ENCODE peak calls at places on chromosomes 2 and 18, in six cellular contexts. J is NCI-H1105; Y is neural crest cell; P is activated naive CD4-positive, alpha-beta T cell treated with anti-CD3 and anti-CD28 coated beads, Interleukin-2, amount 10 ng/mL, durations not matched to agents 7 days and 5 days; I is NCI-H1930; W is GDM1. L is an unnamed sample.

GRCh38 chr2:45872211-45872610 is 220.7 kb downstream of the PRKCE start:
- DNase-seq in J (no peak), W (no peak), P (no peak), I (no peak), Y (no peak), L (no peak)

GRCh38 chr2:74505448-74506246 is 1.8 kb downstream of the PCGF1 start:
- DNase-seq in W (no peak), I (no peak), P (no peak), Y (no peak), J (no peak), L (no peak)

GRCh38 chr2:1512321-1513289 is 99.3 kb downstream of the TPO start:
- DNase-seq in I (no peak), W (no peak), P (peak; percentile 18), Y (no peak), J (no peak), L (no peak)

GRCh38 chr2:63790913-63791312 is 50.8 kb upstream of the UGP2 start:
- DNase-seq in I (no peak), W (no peak), J (no peak), Y (no peak), P (no peak), L (no peak)

GRCh38 chr2:238087211-238087610 is 12.9 kb upstream of the ESPNL start:
- DNase-seq in P (no peak), Y (no peak), J (no peak), W (no peak), I (no peak), L (no peak)

GRCh38 chr18:57649536-57650495 is 28.2 kb upstream of the NARS1 start:
- DNase-seq in J (no peak), I (no peak), P (no peak), W (no peak), Y (no peak), L (peak; percentile 60)

GRCh38 chr2:53755022-53755630 is 12.5 kb upstream of the CHAC2 start:
- DNase-seq in P (no peak), I (no peak), W (no peak), Y (no peak), J (no peak), L (no peak)

GRCh38 chr2:168649105-168649504 is 153.3 kb upstream of the NOSTRIN start:
- DNase-seq in I (no peak), W (no peak), J (no peak), P (no peak), Y (no peak), L (peak; percentile 62)

GRCh38 chr18:63132819-63133200 is 186.8 kb downstream of the BCL2 start:
- DNase-seq in J (no peak), P (no peak), W (no peak), Y (no peak), I (no peak), L (no peak)

GRCh38 chr2:231925303-231926179 is 655 bp downstream of the NPPC start:
- DNase-seq in W (no peak), Y (peak; percentile 89), I (peak; percentile 73), J (peak; percentile 33), P (peak; percentile 75), L (peak; percentile 39)

GRCh38 chr2:168751104-168751768 is 51.2 kb upstream of the NOSTRIN start:
- DNase-seq in P (peak; percentile 63), W (no peak), J (no peak), Y (no peak), I (no peak), L (no peak)

GRCh38 chr2:190637331-190637734 is 11.6 kb upstream of the NAB1 start:
- DNase-seq in Y (no peak), I (no peak), P (no peak), J (no peak), W (no peak), L (no peak)

GRCh38 chr2:176388886-176389285 is 119.6 kb downstream of the MTX2 start:
- DNase-seq in P (no peak), W (no peak), J (no peak), Y (no peak), I (no peak), L (no peak)

GRCh38 chr2:5926896-5927512 is 234.8 kb downstream of the SOX11 start:
- DNase-seq in I (no peak), Y (no peak), J (no peak), P (no peak), W (no peak), L (no peak)

GRCh38 chr18:77702686-77703085 is 453.0 kb downstream of the GALR1 start:
- DNase-seq in J (peak; percentile 1), Y (peak; percentile 16), P (no peak), W (no peak), I (peak; percentile 28), L (no peak)

GRCh38 chr2:64922482-64923384 is 66.5 kb upstream of the SLC1A4 start:
- DNase-seq in W (no peak), Y (no peak), J (no peak), I (no peak), P (no peak), L (no peak)

GRCh38 chr18:34158881-34159690 is 65.6 kb downstream of the NOL4 start:
- DNase-seq in W (no peak), J (peak; percentile 99), Y (peak; percentile 67), P (no peak), I (peak; percentile 97), L (no peak)

GRCh38 chr18:37537868-37538525 is 27.6 kb downstream of the CELF4 start:
- DNase-seq in W (no peak), J (no peak), P (peak; percentile 60), Y (peak; percentile 92), I (peak; percentile 21), L (peak; percentile 55)

GRCh38 chr2:102698369-102699111 is 63.3 kb upstream of the TMEM182 start:
- DNase-seq in P (no peak), Y (no peak), J (peak; percentile 60), I (no peak), W (no peak), L (no peak)

GRCh38 chr2:233034-233433 is 30.8 kb downstream of the SH3YL1 start:
- DNase-seq in J (no peak), W (no peak), I (no peak), Y (no peak), P (no peak), L (no peak)

GRCh38 chr2:6665093-6665721 is 200.5 kb downstream of the CMPK2 start:
- DNase-seq in Y (no peak), P (no peak), W (no peak), I (no peak), J (no peak), L (no peak)

GRCh38 chr2:20516646-20517341 is 69.9 kb downstream of the RHOB start:
- DNase-seq in P (no peak), J (no peak), I (no peak), W (no peak), Y (no peak), L (no peak)

GRCh38 chr2:11659866-11660265 is 10.1 kb downstream of the NTSR2 start:
- DNase-seq in Y (no peak), I (no peak), P (no peak), J (no peak), W (no peak), L (no peak)

GRCh38 chr2:1884933-1885580 is 140.7 kb upstream of the PXDN start:
- DNase-seq in W (no peak), I (no peak), Y (no peak), P (no peak), J (no peak), L (no peak)

GRCh38 chr2:209091026-209091425 is 332.8 kb upstream of the MAP2 start:
- DNase-seq in J (no peak), W (no peak), I (no peak), P (no peak), Y (no peak), L (no peak)

GRCh38 chr2:170157025-170157684 is 20.8 kb upstream of the MYO3B start:
- DNase-seq in I (no peak), W (no peak), Y (no peak), J (no peak), P (no peak), L (no peak)

GRCh38 chr2:26647981-26648380 is 6.8 kb upstream of the CIB4 start:
- DNase-seq in Y (no peak), J (no peak), I (no peak), W (no peak), P (no peak), L (no peak)

GRCh38 chr2:74491671-74492544 is 7.5 kb downstream of the LBX2 start:
- DNase-seq in I (no peak), W (no peak), Y (no peak), P (no peak), J (no peak), L (no peak)

GRCh38 chr2:162795312-162795711 is 43.3 kb downstream of the KCNH7 start:
- DNase-seq in Y (no peak), P (no peak), J (no peak), W (no peak), I (peak; percentile 5), L (no peak)

GRCh38 chr2:37457401-37457901 is 113.0 kb downstream of the QPCT start:
- DNase-seq in W (no peak), P (no peak), Y (no peak), I (no peak), J (no peak), L (no peak)

GRCh38 chr2:38092196-38092902 is 16.4 kb upstream of the CYP1B1 start:
- DNase-seq in Y (no peak), I (no peak), J (no peak), W (no peak), P (no peak), L (no peak)

GRCh38 chr2:164700390-164700789 is 79.1 kb upstream of the GRB14 start:
- DNase-seq in W (no peak), J (no peak), I (no peak), Y (no peak), P (no peak), L (no peak)

GRCh38 chr18:47932603-47933002 is 2.1 kb upstream of the SMAD2 start:
- DNase-seq in P (no peak), I (no peak), W (no peak), J (no peak), Y (no peak), L (no peak)

GRCh38 chr2:44793322-44793870 is 148.1 kb upstream of the SIX3 start:
- DNase-seq in P (peak; percentile 26), Y (no peak), J (no peak), W (peak; percentile 3), I (no peak), L (peak; percentile 2)

GRCh38 chr2:160932960-160933359 is 227.3 kb upstream of the TANK start:
- DNase-seq in W (no peak), J (no peak), I (no peak), P (no peak), Y (no peak), L (no peak)

GRCh38 chr2:54572262-54572635 is 116.1 kb downstream of the SPTBN1 start:
- DNase-seq in P (no peak), Y (no peak), J (no peak), I (peak; percentile 13), W (no peak), L (no peak)